ENCODE peak calls at places on chromosome 21, in eight cellular contexts. F is activated gamma-delta T cell treated with Interleukin-2 at 50 U/mL for 16 hours; G is breast epithelium; U is CD8-positive, alpha-beta memory T cell; N is endothelial cell; Z is cardiac fibroblast; A is right cardiac atrium; I is esophagus squamous epithelium. L is an unnamed sample.

GRCh38 chr21:36282568-36283230 is 37.3 kb upstream of the MORC3 start:
- DNase-seq in F (no peak), G (no peak), U (no peak), N (no peak), Z (no peak), A (no peak), I (no peak), L (no peak)

GRCh38 chr21:26098758-26099157 is 71.8 kb downstream of the APP start:
- DNase-seq in F (no peak), G (no peak), U (no peak), N (no peak), Z (no peak), A (no peak), I (no peak), L (no peak)

GRCh38 chr21:37710555-37711293 is 205.5 kb downstream of the KCNJ6 start:
- DNase-seq in F (no peak), G (no peak), U (no peak), N (no peak), Z (peak), A (no peak), I (no peak), L (no peak)

GRCh38 chr21:43959231-43960041 is 52.7 kb upstream of the TRAPPC10 start:
- DNase-seq in F (no peak), G (no peak), U (peak), N (no peak), Z (no peak), A (peak), I (no peak), L (no peak)

GRCh38 chr21:34890258-34890723 is 158.8 kb downstream of the RUNX1 start:
- DNase-seq in F (no peak), G (no peak), U (no peak), N (no peak), Z (no peak), A (no peak), I (no peak), L (no peak)

GRCh38 chr21:21196087-21196486 is 197.9 kb downstream of the NCAM2 start:
- DNase-seq in F (no peak), G (no peak), U (no peak), N (no peak), Z (peak), A (no peak), I (no peak), L (no peak)

GRCh38 chr21:31136891-31137290 is 98.6 kb upstream of the KRTAP19-8 start:
- DNase-seq in F (no peak), G (no peak), U (no peak), N (no peak), Z (peak), A (peak), I (no peak), L (no peak)

GRCh38 chr21:45153358-45154318 is 79.3 kb downstream of the ADARB1 start:
- DNase-seq in F (no peak), G (no peak), U (no peak), N (no peak), Z (no peak), A (peak), I (no peak), L (no peak)

GRCh38 chr21:34890724-34891609 is 158.1 kb downstream of the RUNX1 start:
- DNase-seq in F (no peak), G (no peak), U (peak), N (peak), Z (no peak), A (no peak), I (no peak), L (peak)

GRCh38 chr21:35527358-35527757 is 478.3 kb upstream of the RUNX1 start:
- DNase-seq in F (no peak), G (no peak), U (no peak), N (no peak), Z (no peak), A (no peak), I (no peak), L (no peak)

GRCh38 chr21:45306832-45307571 is 19.3 kb upstream of the POFUT2 start:
- DNase-seq in F (no peak), G (no peak), U (no peak), N (no peak), Z (peak), A (peak), I (no peak), L (no peak)

GRCh38 chr21:35256468-35256988 is 207.4 kb upstream of the RUNX1 start:
- DNase-seq in F (no peak), G (peak), U (no peak), N (no peak), Z (peak), A (peak), I (no peak), L (peak)

GRCh38 chr21:28513450-28513849 is 479.2 kb downstream of the LTN1 start:
- DNase-seq in F (no peak), G (no peak), U (no peak), N (no peak), Z (no peak), A (no peak), I (no peak), L (no peak)

GRCh38 chr21:17428484-17428869 is 84.4 kb upstream of the CXADR start:
- DNase-seq in F (no peak), G (no peak), U (no peak), N (no peak), Z (no peak), A (no peak), I (no peak), L (no peak)

GRCh38 chr21:20570824-20571232 is 427.4 kb upstream of the NCAM2 start:
- DNase-seq in F (no peak), G (no peak), U (no peak), N (peak), Z (no peak), A (no peak), I (no peak), L (peak)

GRCh38 chr21:37006521-37007291 is at the start of gene RIPPLY3:
- DNase-seq in F (no peak), G (no peak), U (peak), N (peak), Z (peak), A (peak), I (no peak), L (no peak)

GRCh38 chr21:32198369-32198768 is 80.5 kb downstream of the MIS18A start:
- DNase-seq in F (no peak), G (no peak), U (no peak), N (no peak), Z (no peak), A (peak), I (no peak), L (no peak)

GRCh38 chr21:35426897-35427296 is 377.8 kb upstream of the RUNX1 start:
- DNase-seq in F (no peak), G (no peak), U (no peak), N (no peak), Z (no peak), A (no peak), I (no peak), L (no peak)

GRCh38 chr21:38683222-38683621 is 122.5 kb upstream of the ETS2 start:
- DNase-seq in F (no peak), G (no peak), U (no peak), N (no peak), Z (peak), A (no peak), I (no peak), L (no peak)

GRCh38 chr21:35045539-35046222 is 3.4 kb downstream of the RUNX1 start:
- DNase-seq in F (peak), G (no peak), U (peak), N (no peak), Z (no peak), A (no peak), I (no peak), L (no peak)

GRCh38 chr21:40841524-40842196 is 5.3 kb downstream of the DSCAM start:
- DNase-seq in F (no peak), G (no peak), U (no peak), N (peak), Z (no peak), A (peak), I (no peak), L (peak)

GRCh38 chr21:25579402-25580016 is 27.8 kb downstream of the MRPL39 start:
- DNase-seq in F (no peak), G (no peak), U (no peak), N (no peak), Z (no peak), A (no peak), I (no peak), L (no peak)

GRCh38 chr21:31234936-31235335 is 109.1 kb downstream of the TIAM1 start:
- DNase-seq in F (no peak), G (no peak), U (no peak), N (no peak), Z (no peak), A (no peak), I (no peak), L (no peak)

GRCh38 chr21:31732891-31733520 is 1.1 kb upstream of the SCAF4 start:
- DNase-seq in F (no peak), G (no peak), U (peak), N (no peak), Z (peak), A (no peak), I (no peak), L (peak)

GRCh38 chr21:15260604-15261003 is 195.8 kb upstream of the NRIP1 start:
- DNase-seq in F (no peak), G (no peak), U (no peak), N (no peak), Z (no peak), A (no peak), I (no peak), L (no peak)